ENCODE peak calls at places on chromosome 9, in four cellular contexts. V is K562, M is HepG2, T is H1. F is an unnamed sample.

GRCh38 chr9:123544007-123544827 is 188.2 kb downstream of the CRB2 start:
- DNase-seq in V (peak), M (peak), T (no peak), F (peak)

GRCh38 chr9:105694848-105695581 is 674 bp downstream of the TMEM38B start:
- DNase-seq in V (peak), M (peak), T (no peak), F (no peak)

GRCh38 chr9:28808042-28808441 is 1234.8 kb upstream of the C9orf72 start:
- DNase-seq in V (no peak), M (no peak), T (no peak), F (no peak)

GRCh38 chr9:123091459-123091858 is 58.0 kb downstream of the GPR21 start:
- DNase-seq in V (no peak), M (no peak), T (no peak), F (no peak)

GRCh38 chr9:20378851-20379250 is 243.4 kb downstream of the MLLT3 start:
- DNase-seq in V (no peak), M (no peak), T (no peak), F (no peak)

GRCh38 chr9:88106492-88106891 is 31.8 kb downstream of the SPATA31C2 start:
- DNase-seq in V (no peak), M (no peak), T (no peak), F (peak)

GRCh38 chr9:73565833-73566465 is 414.3 kb downstream of the ANXA1 start:
- DNase-seq in V (no peak), M (peak), T (peak), F (no peak)

GRCh38 chr9:84331119-84331791 is 9.3 kb downstream of the SLC28A3 start:
- DNase-seq in V (no peak), M (no peak), T (no peak), F (no peak)

GRCh38 chr9:137664676-137665075 is 45.9 kb downstream of the EHMT1 start:
- DNase-seq in V (no peak), M (peak), T (no peak), F (no peak)

GRCh38 chr9:121499427-121500164 is at the start of gene GGTA1:
- DNase-seq in V (peak), M (no peak), T (no peak), F (no peak)

GRCh38 chr9:129278391-129279237 is 100.6 kb upstream of the IER5L start:
- DNase-seq in V (peak), M (no peak), T (no peak), F (peak)

DNA sequence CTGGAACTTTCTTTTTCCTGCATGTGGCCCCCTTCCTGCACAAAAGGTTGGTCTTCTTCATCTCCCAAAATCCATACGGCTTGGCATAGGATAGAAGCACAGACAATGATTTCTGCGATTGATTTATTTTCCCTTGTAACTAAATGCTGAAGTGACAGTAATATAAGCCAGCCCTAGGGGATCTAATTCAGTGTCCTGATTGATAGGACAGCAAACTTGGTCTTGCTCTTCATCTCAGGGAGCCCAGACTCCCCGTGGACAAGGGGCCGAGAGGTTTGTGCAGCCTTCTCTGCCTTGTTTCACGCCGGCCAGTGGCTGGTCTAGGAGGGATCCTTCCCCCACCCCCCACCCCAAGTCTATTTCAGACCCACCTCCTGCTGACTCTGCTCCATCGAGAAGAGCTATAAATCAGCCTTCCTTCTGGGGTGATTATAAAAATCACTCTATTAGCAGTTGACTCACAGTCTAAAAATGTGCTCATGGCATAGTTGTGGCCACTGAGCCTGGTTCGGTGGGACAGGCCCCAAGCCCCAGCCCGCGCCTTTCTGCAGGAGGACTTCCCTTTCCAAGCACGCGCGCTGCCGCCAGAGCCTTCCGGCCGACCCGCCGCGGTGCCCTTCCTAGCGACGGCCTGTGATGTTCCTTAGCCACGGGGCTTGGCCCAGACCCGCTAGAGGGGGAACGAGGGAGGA is 89.8 kb upstream of the COL5A1 start:
- DNase-seq in V (no peak), M (no peak), T (no peak), F (no peak)
- TF ChIP-seq FOSL1 in V (no peak), M (no peak), T (no peak), F (no peak)

GRCh38 chr9:68560131-68560844 is 19.6 kb upstream of the TMEM252 start:
- DNase-seq in V (peak), M (peak), T (peak), F (peak)
- TF ChIP-seq FOSL1 in V (no peak), M (no peak), T (no peak), F (no peak)

GRCh38 chr9:118094387-118094786 is 390.2 kb downstream of the TLR4 start:
- DNase-seq in V (no peak), M (no peak), T (no peak), F (no peak)
- TF ChIP-seq FOSL1 in V (no peak), M (no peak), T (no peak), F (no peak)

GRCh38 chr9:114156311-114156657 is 947 bp downstream of the COL27A1 start:
- DNase-seq in V (no peak), M (no peak), T (no peak), F (no peak)
- TF ChIP-seq FOSL1 in V (no peak), M (no peak), T (no peak), F (no peak)

GRCh38 chr9:69425402-69425801 is 100.4 kb downstream of the ENTREP1 start:
- DNase-seq in V (no peak), M (no peak), T (no peak), F (no peak)

GRCh38 chr9:69420611-69421270 is 95.7 kb downstream of the ENTREP1 start:
- DNase-seq in V (no peak), M (no peak), T (no peak), F (no peak)

GRCh38 chr9:69427286-69427685 is 102.3 kb downstream of the ENTREP1 start:
- DNase-seq in V (no peak), M (no peak), T (no peak), F (no peak)

DNA sequence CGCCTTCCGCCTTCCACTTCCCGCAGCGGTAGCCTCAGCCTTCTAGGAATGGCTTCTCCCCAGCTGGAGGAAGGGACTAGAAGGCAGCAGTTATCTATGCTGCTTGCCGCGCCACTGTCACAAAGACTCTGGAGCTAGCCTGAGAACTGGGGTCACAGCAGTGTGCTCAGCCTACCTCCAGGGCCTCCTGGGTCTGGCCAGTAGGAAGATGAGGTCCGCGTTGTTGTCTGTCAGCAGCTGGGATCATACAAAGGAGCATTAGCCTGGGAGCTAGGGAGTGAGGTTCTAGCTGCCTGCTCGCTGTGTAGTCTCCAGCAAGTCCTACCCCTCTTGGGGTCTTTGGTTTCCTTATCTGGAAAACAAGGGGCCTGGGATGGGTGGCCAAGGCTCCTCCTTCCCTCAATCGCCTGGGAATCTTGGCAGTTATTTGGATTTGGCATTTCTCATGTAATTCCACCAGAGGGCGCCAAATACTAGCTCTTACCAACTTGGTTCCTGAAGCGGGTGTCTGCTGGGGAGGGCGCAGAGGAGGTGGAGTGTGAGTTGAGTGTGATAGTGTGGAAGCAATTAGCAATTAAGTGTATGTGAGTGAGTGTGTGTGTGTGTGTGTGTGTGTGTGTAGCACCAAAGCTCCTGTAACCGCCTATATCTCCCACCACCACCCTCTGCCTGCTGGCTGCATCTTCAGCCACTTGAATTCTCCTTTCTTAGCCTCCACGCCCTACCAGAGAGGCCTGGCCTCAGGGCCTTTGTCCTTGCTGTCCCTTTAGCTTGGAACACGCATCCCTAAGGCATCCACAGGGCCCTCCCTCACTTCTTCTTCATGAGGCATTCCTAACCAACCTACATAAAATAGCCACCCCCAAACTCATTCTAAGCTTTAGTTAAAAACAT is 97.1 kb downstream of the ENTREP1 start:
- DNase-seq in V (peak), M (peak), T (peak), F (peak)
- TF ChIP-seq FOSL1 in V (no peak), M (no peak), T (no peak), F (no peak)

GRCh38 chr9:133658442-133659431 is 22.6 kb downstream of the DBH start:
- DNase-seq in V (peak), M (peak), T (no peak), F (peak)
- TF ChIP-seq FOSL1 in V (no peak), M (peak), T (no peak), F (no peak)

DNA sequence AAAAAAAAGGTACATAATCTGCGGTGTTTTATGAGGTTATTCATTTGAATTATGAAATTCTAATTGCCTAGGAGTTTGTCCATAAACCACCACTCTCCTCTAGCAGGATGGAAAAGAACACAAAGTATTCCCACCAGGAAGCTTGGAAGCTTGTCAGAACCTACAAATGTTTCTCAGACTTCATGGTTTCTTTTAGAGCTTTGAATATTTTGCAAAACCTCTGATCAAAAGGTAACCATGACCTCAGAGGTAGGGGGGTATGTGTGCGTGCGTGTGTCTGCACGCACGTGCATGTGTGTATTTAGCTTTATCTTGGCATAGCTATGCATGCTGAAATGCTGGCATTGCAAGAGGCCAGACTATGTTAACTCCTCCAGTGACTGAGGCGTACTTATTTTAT is 847.0 kb downstream of the TLE1 start:
- DNase-seq in V (no peak), M (no peak), T (no peak), F (no peak)
- TF ChIP-seq FOSL1 in V (no peak), M (no peak), T (no peak), F (no peak)